ENCODE peak calls at places on chromosomes 5 and 9, in eight cellular contexts. O is Calu3, M is OCI-LY7, N is epithelial cell of esophagus, J is GM12865, V is H1, F is tibial artery, H is lower lobe of right lung. B is an unnamed sample.

GRCh38 chr9:91047993-91048607 is 246.5 kb downstream of the SYK start:
- DNase-seq in F (no peak), N (peak), H (no peak), O (no peak), V (peak), M (no peak), J (peak), B (no peak)

GRCh38 chr5:156641690-156642089 is 208.4 kb upstream of the PPP1R2B start:
- DNase-seq in N (no peak), O (no peak), H (no peak), M (no peak), F (no peak), V (no peak), J (no peak), B (no peak)

GRCh38 chr5:139636207-139636792 is 11.8 kb upstream of the CXXC5 start:
- DNase-seq in N (peak), J (peak), O (no peak), F (no peak), H (no peak), M (peak), V (peak), B (no peak)

GRCh38 chr5:134077926-134078580 is 36.4 kb upstream of the TCF7 start:
- DNase-seq in O (no peak), J (no peak), H (no peak), F (no peak), M (no peak), V (no peak), N (no peak), B (no peak)

GRCh38 chr5:6850033-6850432 is 136.8 kb downstream of the TENT4A start:
- DNase-seq in J (no peak), M (no peak), V (no peak), O (no peak), F (no peak), H (no peak), N (no peak), B (no peak)

GRCh38 chr5:25544652-25545249 is 900.0 kb upstream of the CDH10 start:
- DNase-seq in V (peak), F (no peak), N (peak), M (peak), O (peak), H (no peak), J (peak), B (peak)

GRCh38 chr9:121388140-121388925 is 18.3 kb upstream of the STOM start:
- DNase-seq in M (no peak), N (no peak), V (no peak), F (no peak), O (no peak), H (no peak), J (no peak), B (no peak)

GRCh38 chr9:121750259-121750714 is 98.9 kb downstream of the DAB2IP start:
- DNase-seq in H (no peak), V (no peak), O (no peak), F (no peak), N (no peak), M (no peak), J (no peak), B (no peak)

GRCh38 chr5:1215320-1216096 is 9.7 kb upstream of the SLC6A18 start:
- DNase-seq in N (no peak), F (no peak), V (no peak), O (no peak), H (peak), M (no peak), J (no peak), B (no peak)

GRCh38 chr9:109775516-109775915 is 4.5 kb upstream of the PALM2AKAP2 start:
- DNase-seq in J (no peak), V (no peak), M (no peak), H (no peak), N (peak), F (no peak), O (no peak), B (no peak)

GRCh38 chr5:133455681-133456080 is 156.7 kb downstream of the FSTL4 start:
- DNase-seq in O (no peak), H (no peak), V (no peak), M (no peak), J (no peak), N (no peak), F (no peak), B (no peak)

GRCh38 chr9:78463750-78464149 is 166.8 kb downstream of the PSAT1 start:
- DNase-seq in H (no peak), O (no peak), J (no peak), N (no peak), F (no peak), V (no peak), M (no peak), B (no peak)

GRCh38 chr9:129317179-129318011 is 139.3 kb upstream of the IER5L start:
- DNase-seq in H (no peak), N (peak), O (peak), J (peak), M (peak), V (peak), F (peak), B (no peak)

GRCh38 chr9:94076557-94076956 is 7.7 kb upstream of the PTPDC1 start:
- DNase-seq in H (no peak), O (no peak), N (no peak), J (no peak), V (no peak), F (no peak), M (no peak), B (no peak)

GRCh38 chr5:61178702-61179101 is 16.4 kb upstream of the SMIM15 start:
- DNase-seq in H (no peak), M (no peak), N (peak), J (no peak), F (no peak), O (no peak), V (no peak), B (no peak)

GRCh38 chr5:90558344-90559192 is at the start of gene ADGRV1:
- DNase-seq in M (no peak), F (peak), V (peak), H (peak), J (no peak), N (peak), O (peak), B (peak)

GRCh38 chr9:136945333-136946227 is 537 bp downstream of the C8G start:
- DNase-seq in F (no peak), V (peak), O (no peak), M (no peak), H (peak), N (no peak), J (no peak), B (no peak)

GRCh38 chr5:96175090-96175489 is 213.4 kb upstream of the ELL2 start:
- DNase-seq in F (no peak), M (peak), H (no peak), J (peak), V (no peak), O (no peak), N (peak), B (no peak)

GRCh38 chr9:124950050-124950718 is 9.3 kb upstream of the GOLGA1 start:
- DNase-seq in F (no peak), N (no peak), O (no peak), H (no peak), M (peak), J (peak), V (no peak), B (no peak)

GRCh38 chr5:54634089-54634488 is 116.5 kb downstream of the SNX18 start:
- DNase-seq in N (peak), M (no peak), F (no peak), H (no peak), J (no peak), V (no peak), O (no peak), B (no peak)

GRCh38 chr5:44233691-44234090 is 155.5 kb downstream of the FGF10 start:
- DNase-seq in F (no peak), J (no peak), O (no peak), M (no peak), N (no peak), V (no peak), H (no peak), B (no peak)

GRCh38 chr9:113934167-113934566 is 58.1 kb downstream of the ZNF618 start:
- DNase-seq in O (no peak), N (no peak), M (no peak), J (no peak), H (no peak), F (no peak), V (peak), B (no peak)

GRCh38 chr5:56814361-56814962 is 887 bp upstream of the MAP3K1 start:
- DNase-seq in O (peak), N (no peak), M (peak), H (peak), F (peak), J (no peak), V (peak), B (peak)

GRCh38 chr5:56813302-56813701 is 2.0 kb upstream of the MAP3K1 start:
- DNase-seq in J (no peak), O (no peak), N (no peak), M (no peak), V (no peak), H (no peak), F (no peak), B (no peak)

GRCh38 chr5:56815657-56816545 is 552 bp downstream of the MAP3K1 start:
- DNase-seq in H (peak), J (peak), F (peak), N (peak), M (peak), O (peak), V (peak), B (no peak)

GRCh38 chr5:56816546-56817081 is 1.3 kb downstream of the MAP3K1 start:
- DNase-seq in N (peak), M (peak), J (peak), F (peak), O (peak), H (peak), V (no peak), B (peak)

DNA sequence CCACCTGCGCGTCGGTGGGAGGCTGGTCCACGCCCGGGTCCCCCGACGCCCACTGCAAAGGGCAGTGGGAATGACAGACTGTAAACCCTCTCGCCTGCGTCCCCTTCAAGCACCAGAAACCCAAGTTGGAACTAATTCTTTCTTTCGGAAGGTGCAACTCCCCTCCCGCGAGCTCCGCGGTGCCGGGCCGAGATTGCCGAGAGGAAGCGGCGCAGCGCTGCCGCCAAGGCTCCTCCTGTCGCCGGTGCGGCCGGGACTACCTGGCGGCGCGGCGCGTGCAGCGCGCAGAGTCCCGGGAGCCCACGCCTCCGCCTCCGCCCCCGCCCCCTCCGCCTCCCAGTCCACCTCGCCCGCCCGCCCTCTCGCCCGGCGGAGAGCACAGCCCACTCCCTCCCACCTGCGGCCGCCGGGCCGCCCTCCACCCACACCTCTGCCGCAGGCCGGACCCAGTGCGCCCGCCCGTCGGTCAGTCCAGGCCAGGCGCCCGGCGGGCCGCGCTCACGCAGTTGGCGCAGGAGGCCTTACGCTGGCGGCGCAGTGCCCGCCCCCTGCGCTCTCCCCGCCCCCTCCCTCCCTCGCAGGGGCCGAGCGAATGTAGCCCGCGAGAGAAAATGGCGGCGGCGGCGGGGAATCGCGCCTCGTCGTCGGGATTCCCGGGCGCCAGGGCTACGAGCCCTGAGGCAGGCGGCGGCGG is at the start of gene MAP3K1:
- DNase-seq in J (peak), O (peak), N (peak), V (peak), H (peak), F (peak), M (peak), B (peak)
- TF ChIP-seq CTCF in J (no peak), O (no peak), N (peak), V (no peak), H (no peak), F (no peak), M (peak), B (no peak)

GRCh38 chr5:147882586-147883313 is 4.2 kb downstream of the SCGB3A2 start:
- DNase-seq in M (no peak), O (no peak), J (no peak), F (no peak), H (no peak), N (no peak), V (no peak), B (peak)

GRCh38 chr5:147892696-147893296 is 13.5 kb downstream of the C5orf46 start:
- DNase-seq in J (no peak), M (no peak), H (no peak), V (no peak), N (peak), O (peak), F (no peak), B (no peak)

GRCh38 chr5:147887925-147888324 is 9.4 kb downstream of the SCGB3A2 start:
- DNase-seq in V (no peak), O (no peak), J (no peak), M (no peak), N (peak), F (no peak), H (no peak), B (no peak)

GRCh38 chr5:147887026-147887627 is 8.6 kb downstream of the SCGB3A2 start:
- DNase-seq in J (peak), M (peak), H (no peak), V (no peak), F (no peak), N (peak), O (peak), B (no peak)
- TF ChIP-seq CTCF in J (peak), M (peak), H (peak), V (peak), F (peak), N (peak), O (peak), B (peak)

DNA sequence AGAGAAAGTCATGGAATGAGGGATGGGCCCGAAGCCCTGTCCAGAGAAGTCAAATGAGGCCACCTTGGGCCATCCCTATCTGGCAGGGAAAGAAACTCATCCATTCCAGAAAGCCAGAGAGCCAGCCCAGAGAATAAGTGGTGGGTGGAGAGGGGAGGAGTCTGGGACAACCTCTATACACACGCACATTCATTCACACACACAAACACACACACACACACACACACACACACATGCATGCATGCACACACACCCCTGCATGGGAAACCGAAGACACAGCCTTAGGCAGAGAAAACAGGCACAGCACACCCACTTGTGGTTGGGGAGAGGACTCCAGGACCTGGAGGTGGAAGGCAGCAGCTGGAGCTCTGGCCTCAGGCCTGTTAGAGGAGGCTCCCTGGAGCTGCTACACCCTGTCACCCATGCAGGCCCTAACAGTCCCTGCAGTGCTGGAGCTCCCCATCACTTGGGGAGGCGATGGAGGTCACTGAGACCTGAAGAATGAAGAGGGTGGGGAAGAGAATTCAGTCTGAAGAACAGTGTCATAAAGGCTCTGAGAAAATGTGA is 38.0 kb downstream of the TGFBI start:
- DNase-seq in O (peak), V (no peak), H (no peak), N (peak), M (peak), J (no peak), F (no peak), B (no peak)
- TF ChIP-seq CTCF in O (no peak), V (no peak), H (no peak), N (peak), M (no peak), J (no peak), F (peak), B (no peak)

DNA sequence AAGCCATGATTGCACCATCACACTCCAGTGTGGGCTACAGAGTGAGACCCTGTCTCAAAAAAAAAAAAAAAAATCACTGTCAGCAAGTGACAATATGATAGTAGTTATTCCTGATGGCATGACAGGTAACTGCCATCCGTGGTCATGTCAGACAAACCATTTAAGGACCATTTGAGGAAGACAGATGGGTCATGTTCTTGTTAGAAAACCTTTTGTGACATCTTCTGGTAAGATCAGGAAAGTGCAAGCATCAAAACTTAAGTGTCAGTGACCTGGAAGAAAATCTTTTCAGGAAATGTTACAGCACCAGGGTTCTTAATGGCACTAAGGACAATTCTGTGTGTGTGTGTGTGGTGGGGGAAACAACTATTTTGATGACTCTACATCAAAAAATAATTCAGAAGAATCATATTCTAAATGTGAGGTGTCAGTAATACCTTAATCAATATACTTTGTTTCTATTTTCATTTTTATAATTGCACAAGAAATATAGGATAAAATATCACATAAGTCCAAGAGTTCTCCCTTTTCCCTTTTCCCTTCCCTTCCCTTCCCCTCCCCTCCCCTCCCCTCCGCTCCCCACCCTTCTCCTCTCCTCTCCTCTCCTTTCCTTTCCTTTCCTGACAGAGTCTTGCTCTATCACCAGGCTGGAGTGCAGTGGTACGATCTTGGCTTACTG is 17.8 kb downstream of the SLC38A9 start:
- DNase-seq in F (no peak), J (peak), O (no peak), M (peak), V (no peak), H (no peak), N (peak), B (no peak)
- TF ChIP-seq CTCF in F (peak), J (peak), O (no peak), M (peak), V (peak), H (peak), N (peak), B (peak)

GRCh38 chr5:75472973-75473372 is 38.5 kb downstream of the CERT1 start:
- DNase-seq in F (no peak), J (no peak), H (no peak), O (no peak), M (no peak), N (no peak), V (no peak), B (no peak)

GRCh38 chr5:75471193-75471592 is 40.2 kb downstream of the CERT1 start:
- DNase-seq in J (no peak), N (no peak), F (no peak), H (no peak), O (no peak), V (no peak), M (no peak), B (no peak)

GRCh38 chr5:75473463-75473862 is 38.0 kb downstream of the CERT1 start:
- DNase-seq in J (no peak), M (no peak), H (no peak), O (no peak), N (no peak), F (no peak), V (no peak), B (no peak)

GRCh38 chr5:75481024-75481423 is 30.4 kb downstream of the CERT1 start:
- DNase-seq in N (no peak), F (no peak), H (no peak), J (no peak), V (no peak), O (no peak), M (no peak), B (no peak)

DNA sequence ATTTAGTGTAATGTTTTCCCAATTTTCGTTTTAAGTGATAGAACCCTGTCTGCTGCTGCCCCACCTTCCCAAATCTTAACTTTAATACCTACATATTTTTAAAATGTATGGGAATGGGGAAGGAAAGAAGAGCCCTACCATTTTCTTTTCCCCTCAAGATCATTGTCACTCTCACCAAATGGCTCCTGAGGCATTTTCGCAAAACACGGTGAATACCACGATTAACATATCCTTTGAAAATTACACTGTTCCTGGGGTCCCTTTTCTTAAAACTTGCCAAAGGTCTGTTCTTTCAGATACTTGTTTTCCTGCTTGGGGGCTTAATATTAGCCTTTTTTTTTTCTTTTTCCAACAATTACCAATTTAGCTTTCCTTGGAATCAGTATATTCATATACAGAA is 36.1 kb downstream of the CERT1 start:
- DNase-seq in J (no peak), H (no peak), N (no peak), M (no peak), O (no peak), V (no peak), F (no peak), B (no peak)
- TF ChIP-seq CTCF in J (no peak), H (no peak), N (no peak), M (no peak), O (no peak), V (no peak), F (no peak), B (no peak)

GRCh38 chr5:177366528-177367322 is 9.0 kb downstream of the RGS14 start:
- DNase-seq in O (no peak), H (peak), V (peak), N (peak), M (no peak), J (no peak), F (peak), B (peak)

GRCh38 chr5:177365845-177366527 is 8.3 kb downstream of the RGS14 start:
- DNase-seq in F (no peak), M (no peak), V (no peak), O (no peak), H (no peak), N (no peak), J (no peak), B (no peak)

GRCh38 chr5:177367981-177368960 is 10.5 kb downstream of the RGS14 start:
- DNase-seq in N (peak), O (no peak), V (no peak), J (peak), H (no peak), F (no peak), M (no peak), B (no peak)

GRCh38 chr5:177369050-177369912 is 11.6 kb downstream of the RGS14 start:
- DNase-seq in H (no peak), O (peak), N (peak), M (peak), F (no peak), V (peak), J (peak), B (peak)

GRCh38 chr5:177367323-177367848 is 9.7 kb downstream of the RGS14 start:
- DNase-seq in M (no peak), F (no peak), N (no peak), H (no peak), V (no peak), J (no peak), O (no peak), B (no peak)
- TF ChIP-seq CTCF in M (no peak), F (no peak), N (no peak), H (peak), V (no peak), J (no peak), O (no peak), B (no peak)

GRCh38 chr9:35431467-35431866 is 58.4 kb upstream of the RUSC2 start:
- DNase-seq in N (peak), J (no peak), O (no peak), F (no peak), V (no peak), M (no peak), H (no peak), B (no peak)
- TF ChIP-seq CTCF in N (no peak), J (no peak), O (no peak), F (no peak), V (no peak), M (no peak), H (no peak), B (no peak)

B was measured in nephron progenitor cell.